ENCODE peak calls at places on chromosomes 1 and 21, in seven cellular contexts. T, N, Y, C, W, Q and M are unnamed samples. For H3K4me1, the result is how much of the 10 kb centered on the place peaks cover.

GRCh38 chr21:16992448-16992847 is 520.4 kb upstream of the CXADR start:
- DNase-seq in T (no peak), N (no peak), Y (no peak), C (peak), W (no peak), Q (no peak), M (no peak)

GRCh38 chr21:25735895-25736597 is 1.3 kb downstream of the GABPA start:
- DNase-seq in T (no peak), N (no peak), Y (no peak), C (no peak), W (no peak), Q (peak), M (peak)

GRCh38 chr1:45522324-45523104 is 830 bp upstream of the PRDX1 start:
- DNase-seq in T (no peak), N (peak), Y (no peak), C (peak), W (no peak), Q (peak), M (no peak)

GRCh38 chr1:65457868-65458267 is 37.4 kb downstream of the LEPR start:
- DNase-seq in T (no peak), N (no peak), Y (no peak), C (no peak), W (no peak), Q (no peak), M (no peak)

GRCh38 chr1:3483801-3484444 is 29.5 kb downstream of the ARHGEF16 start:
- DNase-seq in T (no peak), N (peak), Y (no peak), C (peak), W (peak), Q (peak), M (no peak)

GRCh38 chr1:204146309-204146708 is 5.5 kb downstream of the ETNK2 start:
- DNase-seq in T (no peak), N (no peak), Y (no peak), C (no peak), W (no peak), Q (no peak), M (no peak)

GRCh38 chr1:110631836-110632620 is 25.9 kb upstream of the KCNA2 start:
- DNase-seq in T (no peak), N (no peak), Y (no peak), C (no peak), W (no peak), Q (no peak), M (no peak)

GRCh38 chr21:35711213-35711612 is 349.1 kb downstream of the SETD4 start:
- DNase-seq in T (no peak), N (no peak), Y (no peak), C (no peak), W (no peak), Q (no peak), M (no peak)

GRCh38 chr21:44930543-44930981 is 9.3 kb upstream of the SLX9 start:
- DNase-seq in T (peak), N (no peak), Y (peak), C (no peak), W (peak), Q (peak), M (no peak)

GRCh38 chr1:92365378-92366044 is 66.7 kb downstream of the RPAP2 start:
- DNase-seq in T (no peak), N (no peak), Y (no peak), C (no peak), W (no peak), Q (no peak), M (no peak)

GRCh38 chr1:52677407-52677806 is 20.7 kb downstream of the COA7 start:
- DNase-seq in T (no peak), N (no peak), Y (peak), C (no peak), W (no peak), Q (no peak), M (no peak)

GRCh38 chr1:119686661-119687060 is 25.1 kb upstream of the PHGDH start:
- DNase-seq in T (no peak), N (no peak), Y (no peak), C (no peak), W (no peak), Q (peak), M (no peak)

GRCh38 chr21:36889401-36889800 is 77.1 kb downstream of the HLCS start:
- DNase-seq in T (no peak), N (no peak), Y (no peak), C (no peak), W (no peak), Q (no peak), M (no peak)

GRCh38 chr1:15039017-15039648 is 114.4 kb upstream of the TMEM51 start:
- DNase-seq in T (no peak), N (no peak), Y (no peak), C (no peak), W (no peak), Q (no peak), M (no peak)

GRCh38 chr1:162023181-162023546 is 505 bp downstream of the OLFML2B start:
- DNase-seq in T (no peak), N (no peak), Y (no peak), C (no peak), W (peak), Q (no peak), M (no peak)

GRCh38 chr21:26125433-26126167 is 45.0 kb downstream of the APP start:
- DNase-seq in T (no peak), N (no peak), Y (no peak), C (no peak), W (no peak), Q (no peak), M (no peak)

GRCh38 chr21:42956824-42957632 is 17.3 kb upstream of the PKNOX1 start:
- DNase-seq in T (no peak), N (no peak), Y (no peak), C (peak), W (no peak), Q (no peak), M (no peak)

GRCh38 chr1:201191723-201192477 is 1.3 kb downstream of the IGFN1 start:
- DNase-seq in T (no peak), N (peak), Y (no peak), C (no peak), W (no peak), Q (peak), M (no peak)

GRCh38 chr1:147641695-147642592 is 28.4 kb downstream of the ACP6 start:
- DNase-seq in T (peak), N (peak), Y (no peak), C (no peak), W (no peak), Q (peak), M (peak)

GRCh38 chr1:10193340-10193739 is 17.0 kb upstream of the KIF1B start:
- DNase-seq in T (no peak), N (no peak), Y (no peak), C (no peak), W (no peak), Q (no peak), M (no peak)

GRCh38 chr1:51264470-51264869 is 28.4 kb downstream of the RNF11 start:
- DNase-seq in T (no peak), N (no peak), Y (no peak), C (no peak), W (no peak), Q (peak), M (no peak)

GRCh38 chr1:51266181-51266580 is 30.1 kb downstream of the RNF11 start:
- DNase-seq in T (no peak), N (no peak), Y (no peak), C (no peak), W (no peak), Q (no peak), M (no peak)

GRCh38 chr1:51268675-51269033 is 32.6 kb downstream of the RNF11 start:
- DNase-seq in T (no peak), N (no peak), Y (no peak), C (no peak), W (no peak), Q (no peak), M (no peak)

GRCh38 chr1:51265618-51266017 is 29.5 kb downstream of the RNF11 start:
- DNase-seq in T (no peak), N (no peak), Y (no peak), C (no peak), W (no peak), Q (no peak), M (no peak)

GRCh38 chr1:51266791-51267190 is 30.7 kb downstream of the RNF11 start:
- DNase-seq in T (no peak), N (no peak), Y (no peak), C (no peak), W (no peak), Q (no peak), M (no peak)
- H3K4me1 ChIP-seq in T (under half), N (under half), Y (half or more), C (under half), W (half or more), Q (under half), M (under half)

GRCh38 chr1:25695991-25696330 is 79.4 kb downstream of the MAN1C1 start:
- DNase-seq in T (no peak), N (peak), Y (no peak), C (no peak), W (no peak), Q (peak), M (peak)
- H3K4me1 ChIP-seq in T (under half), N (under half), Y (half or more), C (under half), W (half or more), Q (under half), M (under half)

DNA sequence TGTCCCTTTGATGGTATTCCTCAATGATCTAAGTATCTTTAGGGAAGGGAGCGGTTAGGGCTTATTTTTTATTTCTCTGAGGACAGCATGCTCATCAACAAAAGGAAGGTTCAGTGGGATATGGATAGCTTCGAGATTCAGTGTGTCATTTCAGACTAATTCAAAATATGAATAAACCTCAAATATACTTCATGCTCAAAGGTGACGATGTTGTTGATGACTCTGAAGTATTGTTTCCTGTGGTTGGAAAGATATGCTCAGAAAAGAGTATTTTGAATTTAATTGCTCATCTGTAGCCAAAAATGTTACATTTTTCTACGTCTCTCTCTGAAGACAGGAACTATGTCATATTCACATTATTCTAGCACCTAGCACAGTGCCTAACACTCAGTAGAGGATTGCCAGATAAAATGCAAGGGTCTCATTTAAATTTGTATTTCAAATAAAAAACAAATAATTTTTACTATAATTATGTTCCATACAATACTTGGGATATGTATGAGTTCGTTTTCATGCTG is 1.8 kb upstream of the FCRL3 start:
- DNase-seq in T (no peak), N (no peak), Y (no peak), C (no peak), W (no peak), Q (no peak), M (no peak)
- H3K4me1 ChIP-seq in T (under half), N (under half), Y (under half), C (under half), W (under half), Q (under half), M (under half)

GRCh38 chr21:29304577-29304976 is 5.9 kb downstream of the BACH1 start:
- DNase-seq in T (no peak), N (no peak), Y (no peak), C (no peak), W (no peak), Q (no peak), M (no peak)
- H3K4me1 ChIP-seq in T (under half), N (under half), Y (half or more), C (under half), W (half or more), Q (under half), M (under half)

GRCh38 chr1:1332774-1333480 is 1.8 kb downstream of the TAS1R3 start:
- DNase-seq in T (no peak), N (no peak), Y (no peak), C (no peak), W (no peak), Q (peak), M (no peak)
- H3K4me1 ChIP-seq in T (under half), N (under half), Y (under half), C (under half), W (under half), Q (under half), M (under half)

DNA sequence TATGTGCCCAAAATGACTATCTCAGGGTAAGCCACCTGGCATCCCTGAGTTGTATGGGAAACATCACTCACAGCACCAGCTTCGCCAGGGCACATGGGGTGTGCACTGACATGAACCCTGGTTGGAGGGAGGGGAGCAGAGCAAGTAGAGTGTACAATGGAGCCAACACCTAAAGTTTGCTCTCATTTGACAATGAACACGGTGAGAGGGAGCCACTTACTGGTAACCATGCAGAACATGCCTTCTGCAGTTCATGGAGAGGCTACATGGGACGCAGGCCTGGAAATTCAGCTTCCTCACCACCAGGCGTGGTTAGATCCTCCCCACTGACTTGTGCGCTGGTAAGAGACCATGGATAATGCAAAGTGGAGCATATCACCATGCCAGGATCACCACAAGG is 10.0 kb upstream of the CPLANE2 start:
- DNase-seq in T (no peak), N (no peak), Y (no peak), C (no peak), W (no peak), Q (no peak), M (no peak)
- H3K4me1 ChIP-seq in T (under half), N (under half), Y (half or more), C (under half), W (half or more), Q (under half), M (under half)

GRCh38 chr1:58933599-58933926 is 149.7 kb upstream of the JUN start:
- DNase-seq in T (no peak), N (no peak), Y (no peak), C (no peak), W (no peak), Q (no peak), M (no peak)
- H3K4me1 ChIP-seq in T (under half), N (half or more), Y (under half), C (under half), W (under half), Q (under half), M (under half)

GRCh38 chr1:41806472-41807155 is 112.1 kb downstream of the HIVEP3 start:
- DNase-seq in T (peak), N (no peak), Y (no peak), C (no peak), W (no peak), Q (no peak), M (no peak)
- H3K4me1 ChIP-seq in T (half or more), N (under half), Y (under half), C (under half), W (under half), Q (under half), M (under half)